ENCODE peak calls at places on chromosome 22, in four cellular contexts. N is astrocyte of the cerebellum, T is dorsolateral prefrontal cortex, M is HFF-Myc. P is an unnamed sample.

GRCh38 chr22:50170453-50171318 is at the start of gene PANX2:
- DNase-seq in N (no peak), T (no peak), M (no peak), P (no peak)

GRCh38 chr22:27913162-27913741 is 5.8 kb downstream of the PITPNB start:
- DNase-seq in N (no peak), T (no peak), M (no peak), P (no peak)

GRCh38 chr22:43385770-43386641 is 25.8 kb upstream of the MPPED1 start:
- DNase-seq in N (peak; percentile 47), T (peak; percentile 89), M (peak; percentile 17), P (peak; percentile 30)

GRCh38 chr22:23767673-23768548 is at the start of gene CHCHD10:
- DNase-seq in N (no peak), T (peak; percentile 89), M (no peak), P (no peak)

GRCh38 chr22:31346733-31347250 is 646 bp upstream of the PATZ1 start:
- DNase-seq in N (no peak), T (peak; percentile 50), M (no peak), P (no peak)

GRCh38 chr22:40462195-40462988 is 92.0 kb downstream of the SGSM3 start:
- DNase-seq in N (no peak), T (no peak), M (no peak), P (no peak)

GRCh38 chr22:36870250-36870649 is 9.4 kb downstream of the NCF4 start:
- DNase-seq in N (no peak), T (no peak), M (no peak), P (no peak)

GRCh38 chr22:50481440-50482106 is at the start of gene ADM2:
- DNase-seq in N (no peak), T (no peak), M (no peak), P (peak; percentile 31)

GRCh38 chr22:23072911-23073491 is 2.7 kb downstream of the GNAZ start:
- DNase-seq in N (no peak), T (peak; percentile 29), M (peak; percentile 14), P (no peak)

GRCh38 chr22:33111491-33111890 is 53.3 kb upstream of the SYN3 start:
- DNase-seq in N (no peak), T (no peak), M (no peak), P (no peak)

GRCh38 chr22:24525416-24526037 is 29.4 kb downstream of the GUCD1 start:
- DNase-seq in N (peak; percentile 16), T (peak; percentile 70), M (peak; percentile 73), P (peak; percentile 42)

GRCh38 chr22:40533712-40534378 is 102.7 kb downstream of the MRTFA start:
- DNase-seq in N (no peak), T (no peak), M (no peak), P (no peak)

GRCh38 chr22:45164217-45165123 is 745 bp downstream of the NUP50 start:
- DNase-seq in N (no peak), T (no peak), M (no peak), P (no peak)

GRCh38 chr22:48720662-48721393 is 1106.8 kb downstream of the BRD1 start:
- DNase-seq in N (no peak), T (peak; percentile 26), M (no peak), P (no peak)

GRCh38 chr22:27461470-27461869 is 340.1 kb downstream of the MN1 start:
- DNase-seq in N (peak; percentile 68), T (no peak), M (no peak), P (peak; percentile 56)

GRCh38 chr22:36493690-36494110 is 12.3 kb upstream of the TXN2 start:
- DNase-seq in N (no peak), T (peak; percentile 40), M (no peak), P (no peak)

GRCh38 chr22:29106839-29107238 is 34.0 kb downstream of the KREMEN1 start:
- DNase-seq in N (no peak), T (no peak), M (no peak), P (no peak)

GRCh38 chr22:49305966-49306631 is 521.6 kb downstream of the BRD1 start:
- DNase-seq in N (no peak), T (peak; percentile 25), M (no peak), P (no peak)

GRCh38 chr22:43972931-43973330 is 17.7 kb downstream of the SAMM50 start:
- DNase-seq in N (no peak), T (no peak), M (no peak), P (no peak)

GRCh38 chr22:49240016-49240380 is 587.7 kb downstream of the BRD1 start:
- DNase-seq in N (no peak), T (peak; percentile 20), M (no peak), P (no peak)

GRCh38 chr22:32986773-32987050 is 71.5 kb downstream of the SYN3 start:
- DNase-seq in N (no peak), T (no peak), M (no peak), P (no peak)

GRCh38 chr22:25235547-25236290 is 16.3 kb downstream of the CRYBB2 start:
- DNase-seq in N (peak; percentile 34), T (peak; percentile 73), M (peak; percentile 38), P (peak; percentile 22)

GRCh38 chr22:26853495-26853894 is 196.1 kb downstream of the MIAT start:
- DNase-seq in N (no peak), T (no peak), M (no peak), P (no peak)

GRCh38 chr22:44347098-44347497 is 34.3 kb upstream of the SHISAL1 start:
- DNase-seq in N (no peak), T (no peak), M (no peak), P (no peak)

GRCh38 chr22:37137131-37137530 is 12.6 kb downstream of the IL2RB start:
- DNase-seq in N (no peak), T (no peak), M (no peak), P (no peak)

GRCh38 chr22:43893266-43893665 is 1.5 kb upstream of the PNPLA5 start:
- DNase-seq in N (no peak), T (no peak), M (no peak), P (no peak)

DNA sequence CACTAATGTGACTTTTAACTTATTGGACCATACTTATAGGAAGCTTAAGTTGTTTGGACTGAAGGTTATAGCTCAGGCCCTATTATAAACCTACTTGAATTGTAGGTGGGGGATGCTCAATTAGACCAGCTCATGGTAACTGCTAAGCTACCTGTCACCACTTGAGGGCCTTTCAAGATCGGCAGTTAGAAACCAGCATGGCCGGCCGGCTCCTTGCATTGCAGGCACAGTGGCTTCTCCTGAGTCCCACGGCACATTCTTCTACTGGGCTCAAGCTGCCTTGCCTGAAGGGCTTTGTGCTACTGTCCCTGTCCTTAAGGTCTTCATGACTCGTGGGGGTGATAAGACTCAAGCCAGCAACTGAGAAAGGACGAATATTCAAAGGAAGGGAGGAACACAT is 70.8 kb downstream of the TBC1D22A start:
- DNase-seq in N (no peak), T (peak; percentile 62), M (no peak), P (no peak)
- TF ChIP-seq CTCF in N (peak; percentile 59), T (no peak), M (no peak), P (no peak)

DNA sequence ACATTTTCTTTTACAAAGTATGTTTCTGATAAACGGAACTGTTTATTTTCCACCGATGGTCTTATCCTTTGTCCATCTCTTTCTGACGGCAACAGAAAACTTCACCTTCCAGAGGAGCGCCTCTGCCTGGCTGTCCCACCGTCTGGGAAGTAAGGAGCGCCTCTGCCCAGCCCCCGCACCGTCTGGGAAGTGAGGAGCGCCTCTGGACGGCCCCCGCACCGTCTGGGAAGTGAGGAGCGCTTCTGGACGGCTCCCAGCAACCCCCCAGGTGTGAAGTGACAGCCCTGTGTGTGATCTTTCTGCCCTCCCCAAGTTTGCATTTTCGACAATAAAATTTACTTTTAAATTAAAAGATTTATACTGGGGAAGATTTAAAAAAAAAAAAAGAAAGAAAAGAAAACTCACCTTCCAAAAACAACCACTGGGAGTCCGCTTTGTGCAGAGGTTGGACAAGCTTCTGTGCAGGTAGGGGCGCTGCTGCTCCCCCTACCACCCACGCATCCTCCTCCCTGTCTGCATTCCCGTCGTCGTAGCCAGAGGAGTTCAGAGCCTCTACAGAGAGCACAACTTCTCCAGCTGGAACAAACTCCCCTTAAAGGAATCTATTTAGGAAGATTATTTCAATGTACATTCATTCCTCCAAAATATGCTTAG is 1.0 kb upstream of the APOBEC3B start:
- DNase-seq in N (no peak), T (no peak), M (no peak), P (no peak)
- TF ChIP-seq CTCF in N (peak; percentile 27), T (peak; percentile 19), M (peak; percentile 37), P (peak; percentile 25)

DNA sequence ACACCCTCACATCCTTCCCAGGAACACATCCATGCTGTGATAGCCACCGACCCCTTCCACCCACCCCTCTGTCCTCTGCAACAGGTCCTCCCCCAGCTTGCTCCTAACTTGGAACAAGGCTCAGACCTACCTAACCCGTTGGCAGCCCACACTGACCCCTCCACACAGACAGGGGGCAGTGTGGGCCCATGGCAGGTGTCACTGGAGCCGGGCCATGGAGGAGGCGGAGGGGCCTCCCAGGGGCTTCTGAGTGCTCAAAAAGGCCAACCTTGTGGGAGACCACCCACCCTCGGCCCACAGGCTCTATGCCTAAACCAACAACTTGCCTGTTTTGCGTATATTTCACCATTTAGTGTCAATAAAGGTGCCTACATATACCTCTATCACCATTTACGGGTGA is 57.0 kb downstream of the CERK start:
- DNase-seq in N (no peak), T (no peak), M (no peak), P (no peak)
- TF ChIP-seq CTCF in N (no peak), T (no peak), M (no peak), P (no peak)

DNA sequence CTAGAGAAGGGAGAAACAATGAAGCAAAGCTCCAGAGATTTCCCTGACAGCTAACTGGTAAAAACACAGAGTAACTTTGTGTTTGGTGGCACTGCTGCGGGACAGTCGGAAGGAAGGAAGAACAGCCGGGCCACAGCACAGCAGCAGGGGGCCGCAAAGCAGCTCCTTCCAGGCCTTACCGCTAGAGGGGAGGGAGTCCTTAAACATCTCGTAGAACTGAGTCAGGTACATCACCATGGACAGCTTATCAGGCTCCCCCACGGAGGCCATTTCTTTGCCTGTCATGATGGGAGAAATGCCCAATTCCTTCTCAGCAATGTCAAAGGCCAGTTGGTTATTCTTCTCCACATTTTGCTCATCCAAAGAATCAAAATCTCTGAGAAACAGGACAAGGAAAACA is 114.6 kb upstream of the BID start:
- DNase-seq in N (no peak), T (no peak), M (no peak), P (no peak)
- TF ChIP-seq CTCF in N (peak; percentile 59), T (no peak), M (peak; percentile 46), P (peak; percentile 25)

DNA sequence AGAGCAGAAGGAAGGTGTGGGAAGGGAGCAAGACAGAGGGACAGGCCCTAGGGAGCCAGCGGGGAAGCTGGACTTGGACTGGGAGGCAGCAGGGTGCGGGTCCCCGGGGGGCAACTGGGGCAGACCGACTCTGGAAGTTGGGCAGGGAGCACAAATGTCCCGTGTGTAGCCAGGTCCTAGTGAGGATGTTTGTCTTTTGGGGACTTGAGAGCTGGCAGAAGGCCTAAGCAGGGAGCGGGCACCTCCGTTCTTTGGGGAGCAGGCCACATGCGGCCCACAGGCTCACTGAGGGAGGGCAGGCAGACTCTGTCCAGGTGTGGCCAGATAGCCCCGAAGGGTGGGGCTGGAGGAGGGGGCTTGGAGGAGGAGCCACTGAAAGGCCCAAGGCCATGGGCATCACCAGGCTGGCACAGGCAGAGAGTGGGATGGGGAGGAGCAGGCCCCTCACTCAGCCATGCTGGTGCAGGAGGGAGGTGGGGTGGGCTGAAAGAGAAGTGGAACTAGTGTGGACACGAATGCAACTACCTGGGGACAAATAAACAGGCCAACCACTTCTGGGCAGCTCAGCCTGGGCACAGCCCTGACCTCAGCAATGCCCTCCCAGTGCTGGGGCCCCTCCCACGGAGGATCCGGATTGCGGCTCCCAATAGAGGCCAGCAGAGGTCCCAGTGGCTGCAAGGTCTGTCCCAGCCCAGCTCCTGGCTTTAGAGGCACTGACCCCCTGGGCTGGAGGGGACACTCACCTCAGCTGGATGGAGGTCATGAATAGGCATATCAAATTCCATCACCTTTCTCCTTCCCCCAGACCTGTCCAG is 1.3 kb upstream of the SCARF2 start:
- DNase-seq in N (no peak), T (peak; percentile 31), M (no peak), P (no peak)
- TF ChIP-seq CTCF in N (peak; percentile 38), T (no peak), M (peak; percentile 24), P (peak; percentile 48)

GRCh38 chr22:22030493-22031182 is 48.1 kb upstream of the TOP3B start:
- DNase-seq in N (no peak), T (no peak), M (no peak), P (no peak)
- TF ChIP-seq CTCF in N (peak; percentile 4), T (no peak), M (no peak), P (peak; percentile 0)

P was measured in AG09319.